ENCODE peak calls at places on chromosomes 16 and 17, in nine cellular contexts. One of them, this sample, is unnamed.

GRCh38 chr17:76502326-76503211 is 1.3 kb upstream of the RHBDF2 start:
- DNase-seq in left ventricle myocardium inferior: no peak
- DNase-seq in CD4-positive, alpha-beta T cell: no peak
- DNase-seq in ovary: no peak
- DNase-seq in transverse colon: no peak
- DNase-seq in thoracic aorta: no peak
- DNase-seq in choroid plexus epithelial cell: no peak
- DNase-seq in cardiac fibroblast: no peak
- DNase-seq in AG09309: no peak
- DNase-seq in this sample: no peak

GRCh38 chr16:14309906-14310305 is 238.8 kb downstream of the MRTFB start:
- DNase-seq in left ventricle myocardium inferior: no peak
- DNase-seq in CD4-positive, alpha-beta T cell: no peak
- DNase-seq in ovary: no peak
- DNase-seq in transverse colon: no peak
- DNase-seq in thoracic aorta: no peak
- DNase-seq in choroid plexus epithelial cell: peak
- DNase-seq in cardiac fibroblast: peak
- DNase-seq in AG09309: no peak
- DNase-seq in this sample: no peak

GRCh38 chr17:29177871-29178749 is 2.1 kb downstream of the MYO18A start:
- DNase-seq in left ventricle myocardium inferior: no peak
- DNase-seq in CD4-positive, alpha-beta T cell: no peak
- DNase-seq in ovary: no peak
- DNase-seq in transverse colon: peak
- DNase-seq in thoracic aorta: no peak
- DNase-seq in choroid plexus epithelial cell: no peak
- DNase-seq in cardiac fibroblast: peak
- DNase-seq in AG09309: no peak
- DNase-seq in this sample: no peak

GRCh38 chr17:15935891-15936290 is 9.0 kb upstream of the ADORA2B start:
- DNase-seq in left ventricle myocardium inferior: no peak
- DNase-seq in CD4-positive, alpha-beta T cell: no peak
- DNase-seq in ovary: no peak
- DNase-seq in transverse colon: no peak
- DNase-seq in thoracic aorta: no peak
- DNase-seq in choroid plexus epithelial cell: no peak
- DNase-seq in cardiac fibroblast: no peak
- DNase-seq in AG09309: no peak
- DNase-seq in this sample: no peak

GRCh38 chr17:49848739-49849138 is 870 bp upstream of the TAC4 start:
- DNase-seq in left ventricle myocardium inferior: no peak
- DNase-seq in CD4-positive, alpha-beta T cell: no peak
- DNase-seq in ovary: no peak
- DNase-seq in transverse colon: no peak
- DNase-seq in thoracic aorta: no peak
- DNase-seq in choroid plexus epithelial cell: no peak
- DNase-seq in cardiac fibroblast: no peak
- DNase-seq in AG09309: no peak
- DNase-seq in this sample: no peak

GRCh38 chr16:68704232-68704867 is 32.7 kb upstream of the CDH1 start:
- DNase-seq in left ventricle myocardium inferior: peak
- DNase-seq in CD4-positive, alpha-beta T cell: peak
- DNase-seq in ovary: peak
- DNase-seq in transverse colon: peak
- DNase-seq in thoracic aorta: no peak
- DNase-seq in choroid plexus epithelial cell: peak
- DNase-seq in cardiac fibroblast: peak
- DNase-seq in AG09309: peak
- DNase-seq in this sample: peak

GRCh38 chr17:74135391-74136167 is 67.9 kb upstream of the RPL38 start:
- DNase-seq in left ventricle myocardium inferior: no peak
- DNase-seq in CD4-positive, alpha-beta T cell: no peak
- DNase-seq in ovary: no peak
- DNase-seq in transverse colon: no peak
- DNase-seq in thoracic aorta: no peak
- DNase-seq in choroid plexus epithelial cell: no peak
- DNase-seq in cardiac fibroblast: no peak
- DNase-seq in AG09309: no peak
- DNase-seq in this sample: no peak

GRCh38 chr17:62869885-62870580 is 61.9 kb upstream of the MARCHF10 start:
- DNase-seq in left ventricle myocardium inferior: no peak
- DNase-seq in CD4-positive, alpha-beta T cell: no peak
- DNase-seq in ovary: no peak
- DNase-seq in transverse colon: no peak
- DNase-seq in thoracic aorta: no peak
- DNase-seq in choroid plexus epithelial cell: peak
- DNase-seq in cardiac fibroblast: peak
- DNase-seq in AG09309: no peak
- DNase-seq in this sample: no peak

GRCh38 chr16:68040506-68041288 is 17.6 kb downstream of the DUS2 start:
- DNase-seq in left ventricle myocardium inferior: peak
- DNase-seq in CD4-positive, alpha-beta T cell: peak
- DNase-seq in ovary: peak
- DNase-seq in transverse colon: peak
- DNase-seq in thoracic aorta: peak
- DNase-seq in choroid plexus epithelial cell: peak
- DNase-seq in cardiac fibroblast: peak
- DNase-seq in AG09309: no peak
- DNase-seq in this sample: peak

GRCh38 chr16:56269276-56269675 is 78.0 kb downstream of the GNAO1 start:
- DNase-seq in left ventricle myocardium inferior: no peak
- DNase-seq in CD4-positive, alpha-beta T cell: no peak
- DNase-seq in ovary: no peak
- DNase-seq in transverse colon: no peak
- DNase-seq in thoracic aorta: no peak
- DNase-seq in choroid plexus epithelial cell: no peak
- DNase-seq in cardiac fibroblast: no peak
- DNase-seq in AG09309: no peak
- DNase-seq in this sample: no peak

GRCh38 chr16:56268799-56269198 is 77.5 kb downstream of the GNAO1 start:
- DNase-seq in left ventricle myocardium inferior: no peak
- DNase-seq in CD4-positive, alpha-beta T cell: no peak
- DNase-seq in ovary: no peak
- DNase-seq in transverse colon: no peak
- DNase-seq in thoracic aorta: no peak
- DNase-seq in choroid plexus epithelial cell: no peak
- DNase-seq in cardiac fibroblast: no peak
- DNase-seq in AG09309: no peak
- DNase-seq in this sample: no peak

GRCh38 chr16:56269824-56270684 is 78.8 kb downstream of the GNAO1 start:
- DNase-seq in left ventricle myocardium inferior: no peak
- DNase-seq in CD4-positive, alpha-beta T cell: no peak
- DNase-seq in ovary: no peak
- DNase-seq in transverse colon: peak
- DNase-seq in thoracic aorta: no peak
- DNase-seq in choroid plexus epithelial cell: peak
- DNase-seq in cardiac fibroblast: peak
- DNase-seq in AG09309: peak
- DNase-seq in this sample: no peak

GRCh38 chr16:56272495-56272894 is 81.2 kb downstream of the GNAO1 start:
- DNase-seq in left ventricle myocardium inferior: no peak
- DNase-seq in CD4-positive, alpha-beta T cell: no peak
- DNase-seq in ovary: no peak
- DNase-seq in transverse colon: no peak
- DNase-seq in thoracic aorta: no peak
- DNase-seq in choroid plexus epithelial cell: no peak
- DNase-seq in cardiac fibroblast: no peak
- DNase-seq in AG09309: no peak
- DNase-seq in this sample: no peak

GRCh38 chr16:56270828-56271227 is 79.5 kb downstream of the GNAO1 start:
- DNase-seq in left ventricle myocardium inferior: no peak
- DNase-seq in CD4-positive, alpha-beta T cell: no peak
- DNase-seq in ovary: no peak
- DNase-seq in transverse colon: no peak
- DNase-seq in thoracic aorta: no peak
- DNase-seq in choroid plexus epithelial cell: no peak
- DNase-seq in cardiac fibroblast: no peak
- DNase-seq in AG09309: no peak
- DNase-seq in this sample: no peak
- TF ChIP-seq CTCF in left ventricle myocardium inferior: no peak
- TF ChIP-seq CTCF in CD4-positive, alpha-beta T cell: no peak
- TF ChIP-seq CTCF in ovary: no peak
- TF ChIP-seq CTCF in transverse colon: no peak
- TF ChIP-seq CTCF in thoracic aorta: no peak
- TF ChIP-seq CTCF in choroid plexus epithelial cell: no peak
- TF ChIP-seq CTCF in cardiac fibroblast: no peak
- TF ChIP-seq CTCF in AG09309: no peak
- TF ChIP-seq CTCF in this sample: no peak

DNA sequence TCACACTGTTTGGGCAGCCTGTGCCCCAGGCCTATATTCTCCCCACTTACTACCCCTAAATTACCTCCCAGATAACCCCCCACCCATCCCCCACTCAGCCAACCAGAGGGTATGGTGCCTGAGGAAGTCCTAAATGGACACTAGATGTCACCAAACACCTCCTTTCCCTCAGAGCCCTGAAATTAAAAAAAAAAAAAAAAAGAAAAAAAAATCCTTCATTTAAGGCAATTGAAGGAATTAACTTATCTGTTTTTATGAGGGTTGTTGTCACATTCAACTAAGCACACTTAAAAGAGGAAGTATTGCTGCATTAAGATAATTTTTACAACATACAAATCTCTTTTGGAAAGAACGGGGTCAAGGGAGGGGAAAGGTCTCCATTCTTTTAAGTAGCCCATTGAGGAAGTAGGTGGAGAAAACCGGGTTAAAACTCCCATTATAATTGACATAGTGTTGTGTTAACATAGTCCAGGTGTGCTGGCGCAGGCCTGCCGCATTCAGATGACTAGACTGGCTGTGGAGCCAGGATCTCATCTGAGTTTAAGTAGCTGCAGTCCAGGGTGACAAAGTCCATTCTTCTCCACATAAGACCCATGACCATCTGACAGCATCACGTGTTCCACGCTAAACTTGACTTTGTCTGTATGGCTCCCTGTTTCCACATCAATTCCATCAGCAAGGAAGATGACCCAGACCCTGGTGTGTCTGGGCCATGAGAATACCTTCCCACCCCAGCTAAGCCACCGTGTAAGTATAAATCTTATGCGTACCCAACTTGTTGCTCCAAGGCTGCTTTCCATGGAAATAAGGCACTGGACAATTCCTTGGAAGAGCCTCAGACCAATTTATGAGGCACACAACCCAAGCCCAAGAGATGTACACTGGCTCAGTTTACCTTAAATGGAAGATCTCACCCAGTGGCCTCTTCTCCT is 46.4 kb downstream of the SNX11 start:
- DNase-seq in left ventricle myocardium inferior: no peak
- DNase-seq in CD4-positive, alpha-beta T cell: no peak
- DNase-seq in ovary: no peak
- DNase-seq in transverse colon: peak
- DNase-seq in thoracic aorta: no peak
- DNase-seq in choroid plexus epithelial cell: peak
- DNase-seq in cardiac fibroblast: peak
- DNase-seq in AG09309: peak
- DNase-seq in this sample: peak
- TF ChIP-seq CTCF in left ventricle myocardium inferior: peak
- TF ChIP-seq CTCF in CD4-positive, alpha-beta T cell: no peak
- TF ChIP-seq CTCF in ovary: no peak
- TF ChIP-seq CTCF in transverse colon: peak
- TF ChIP-seq CTCF in thoracic aorta: no peak
- TF ChIP-seq CTCF in choroid plexus epithelial cell: peak
- TF ChIP-seq CTCF in cardiac fibroblast: peak
- TF ChIP-seq CTCF in AG09309: peak
- TF ChIP-seq CTCF in this sample: peak

GRCh38 chr16:87822002-87822390 is 47.3 kb downstream of the SLC7A5 start:
- DNase-seq in left ventricle myocardium inferior: no peak
- DNase-seq in CD4-positive, alpha-beta T cell: no peak
- DNase-seq in ovary: no peak
- DNase-seq in transverse colon: no peak
- DNase-seq in thoracic aorta: no peak
- DNase-seq in choroid plexus epithelial cell: no peak
- DNase-seq in cardiac fibroblast: no peak
- DNase-seq in AG09309: no peak
- DNase-seq in this sample: no peak

GRCh38 chr16:87821346-87822001 is 47.8 kb downstream of the SLC7A5 start:
- DNase-seq in left ventricle myocardium inferior: no peak
- DNase-seq in CD4-positive, alpha-beta T cell: no peak
- DNase-seq in ovary: no peak
- DNase-seq in transverse colon: no peak
- DNase-seq in thoracic aorta: no peak
- DNase-seq in choroid plexus epithelial cell: no peak
- DNase-seq in cardiac fibroblast: no peak
- DNase-seq in AG09309: no peak
- DNase-seq in this sample: no peak

GRCh38 chr16:87824016-87824990 is 45.0 kb downstream of the SLC7A5 start:
- DNase-seq in left ventricle myocardium inferior: peak
- DNase-seq in CD4-positive, alpha-beta T cell: no peak
- DNase-seq in ovary: no peak
- DNase-seq in transverse colon: no peak
- DNase-seq in thoracic aorta: no peak
- DNase-seq in choroid plexus epithelial cell: no peak
- DNase-seq in cardiac fibroblast: no peak
- DNase-seq in AG09309: no peak
- DNase-seq in this sample: no peak

GRCh38 chr16:87822571-87822970 is 46.7 kb downstream of the SLC7A5 start:
- DNase-seq in left ventricle myocardium inferior: no peak
- DNase-seq in CD4-positive, alpha-beta T cell: no peak
- DNase-seq in ovary: no peak
- DNase-seq in transverse colon: no peak
- DNase-seq in thoracic aorta: no peak
- DNase-seq in choroid plexus epithelial cell: no peak
- DNase-seq in cardiac fibroblast: no peak
- DNase-seq in AG09309: no peak
- DNase-seq in this sample: no peak

GRCh38 chr16:87823146-87823929 is 46.0 kb downstream of the SLC7A5 start:
- DNase-seq in left ventricle myocardium inferior: no peak
- DNase-seq in CD4-positive, alpha-beta T cell: no peak
- DNase-seq in ovary: no peak
- DNase-seq in transverse colon: no peak
- DNase-seq in thoracic aorta: no peak
- DNase-seq in choroid plexus epithelial cell: no peak
- DNase-seq in cardiac fibroblast: no peak
- DNase-seq in AG09309: no peak
- DNase-seq in this sample: no peak
- TF ChIP-seq CTCF in left ventricle myocardium inferior: no peak
- TF ChIP-seq CTCF in CD4-positive, alpha-beta T cell: no peak
- TF ChIP-seq CTCF in ovary: no peak
- TF ChIP-seq CTCF in transverse colon: no peak
- TF ChIP-seq CTCF in thoracic aorta: no peak
- TF ChIP-seq CTCF in choroid plexus epithelial cell: no peak
- TF ChIP-seq CTCF in cardiac fibroblast: no peak
- TF ChIP-seq CTCF in AG09309: no peak
- TF ChIP-seq CTCF in this sample: no peak

DNA sequence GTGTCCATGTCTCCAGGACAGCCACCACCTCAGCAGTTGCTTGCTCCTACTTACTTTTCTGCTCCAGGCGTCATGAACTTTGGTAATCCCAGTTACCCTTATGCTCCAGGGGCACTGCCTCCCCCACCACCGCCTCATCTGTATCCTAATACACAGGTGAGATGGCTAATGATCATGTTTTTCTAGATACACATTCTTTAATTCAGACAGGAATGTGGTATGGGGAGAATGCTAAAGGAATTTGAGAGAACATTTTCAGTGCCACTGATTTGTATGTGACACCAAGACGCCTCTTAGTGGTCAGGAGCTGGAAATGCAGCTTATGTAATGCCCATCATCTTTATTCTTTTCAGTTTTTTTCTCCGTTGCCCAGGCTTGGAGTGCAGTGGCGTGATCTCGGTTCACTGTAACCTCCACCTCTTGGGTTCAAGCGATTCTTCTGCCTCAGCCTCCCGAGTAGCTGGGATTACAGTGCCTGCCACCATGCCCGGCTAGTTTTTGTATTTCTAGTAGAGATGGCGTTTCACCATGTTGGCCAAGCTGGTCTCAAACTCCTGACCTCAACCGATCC is 8.9 kb upstream of the RAPGEFL1 start:
- DNase-seq in left ventricle myocardium inferior: no peak
- DNase-seq in CD4-positive, alpha-beta T cell: peak
- DNase-seq in ovary: no peak
- DNase-seq in transverse colon: no peak
- DNase-seq in thoracic aorta: no peak
- DNase-seq in choroid plexus epithelial cell: peak
- DNase-seq in cardiac fibroblast: peak
- DNase-seq in AG09309: peak
- DNase-seq in this sample: peak
- TF ChIP-seq CTCF in left ventricle myocardium inferior: peak
- TF ChIP-seq CTCF in CD4-positive, alpha-beta T cell: peak
- TF ChIP-seq CTCF in ovary: peak
- TF ChIP-seq CTCF in transverse colon: peak
- TF ChIP-seq CTCF in thoracic aorta: peak
- TF ChIP-seq CTCF in choroid plexus epithelial cell: peak
- TF ChIP-seq CTCF in cardiac fibroblast: peak
- TF ChIP-seq CTCF in AG09309: peak
- TF ChIP-seq CTCF in this sample: peak